ENCODE peak calls at places on chromosomes 5 and 9, in four cellular contexts. L is IMR-90, Z is H9, R is H1. E is an unnamed sample.

GRCh38 chr9:138038244-138038671 is 160.7 kb downstream of the CACNA1B start:
- DNase-seq in Z (no peak), L (no peak), R (no peak), E (no peak)

GRCh38 chr9:127179633-127180401 is 57.4 kb upstream of the ANGPTL2 start:
- DNase-seq in L (no peak), Z (peak; percentile 20), R (no peak), E (no peak)

GRCh38 chr9:110125207-110125751 is 82.7 kb downstream of the C9orf152 start:
- DNase-seq in L (peak; percentile 98), Z (peak; percentile 88), R (peak; percentile 71), E (peak; percentile 94)

GRCh38 chr5:180291943-180292831 is at the start of gene MAPK9:
- DNase-seq in Z (peak; percentile 81), L (peak; percentile 64), R (no peak), E (peak; percentile 86)

GRCh38 chr5:95484421-95484820 is 70.4 kb downstream of the SKIC3 start:
- DNase-seq in L (no peak), Z (no peak), R (no peak), E (no peak)

GRCh38 chr5:172744106-172745104 is 26.6 kb downstream of the DUSP1 start:
- DNase-seq in Z (no peak), L (no peak), R (no peak), E (no peak)

GRCh38 chr5:61001647-61002046 is 56.6 kb downstream of the NDUFAF2 start:
- DNase-seq in R (no peak), L (no peak), Z (no peak), E (no peak)

GRCh38 chr9:10268500-10269485 is 344.0 kb downstream of the PTPRD start:
- DNase-seq in L (peak; percentile 12), R (peak; percentile 5), Z (peak; percentile 68), E (peak; percentile 72)

GRCh38 chr5:112555691-112556090 is 136.6 kb upstream of the EPB41L4A start:
- DNase-seq in R (no peak), L (peak; percentile 57), Z (no peak), E (no peak)

GRCh38 chr5:74543162-74543995 is 97.1 kb downstream of the ENC1 start:
- DNase-seq in L (peak; percentile 80), Z (peak; percentile 63), R (peak; percentile 53), E (peak; percentile 97)

GRCh38 chr5:96855041-96855872 is 21.0 kb upstream of the ERAP2 start:
- DNase-seq in L (peak; percentile 84), R (no peak), Z (no peak), E (no peak)

GRCh38 chr5:172984244-172984953 is 828 bp downstream of the ATP6V0E1 start:
- DNase-seq in Z (peak; percentile 76), R (peak; percentile 38), L (peak; percentile 92), E (peak; percentile 95)

GRCh38 chr5:55896238-55896637 is 45.1 kb downstream of the IL31RA start:
- DNase-seq in Z (no peak), R (no peak), L (no peak), E (no peak)
- H3K56ac ChIP-seq in Z (no peak overlapping the region), R (no peak overlapping the region), L (no peak overlapping the region), E (no peak overlapping the region)

GRCh38 chr9:93218671-93219420 is 34.9 kb downstream of the WNK2 start:
- DNase-seq in Z (no peak), L (no peak), R (no peak), E (no peak)
- H3K18ac ChIP-seq in Z (no peak overlapping the region), L (no peak overlapping the region), R (no peak overlapping the region), E (no peak overlapping the region)

DNA sequence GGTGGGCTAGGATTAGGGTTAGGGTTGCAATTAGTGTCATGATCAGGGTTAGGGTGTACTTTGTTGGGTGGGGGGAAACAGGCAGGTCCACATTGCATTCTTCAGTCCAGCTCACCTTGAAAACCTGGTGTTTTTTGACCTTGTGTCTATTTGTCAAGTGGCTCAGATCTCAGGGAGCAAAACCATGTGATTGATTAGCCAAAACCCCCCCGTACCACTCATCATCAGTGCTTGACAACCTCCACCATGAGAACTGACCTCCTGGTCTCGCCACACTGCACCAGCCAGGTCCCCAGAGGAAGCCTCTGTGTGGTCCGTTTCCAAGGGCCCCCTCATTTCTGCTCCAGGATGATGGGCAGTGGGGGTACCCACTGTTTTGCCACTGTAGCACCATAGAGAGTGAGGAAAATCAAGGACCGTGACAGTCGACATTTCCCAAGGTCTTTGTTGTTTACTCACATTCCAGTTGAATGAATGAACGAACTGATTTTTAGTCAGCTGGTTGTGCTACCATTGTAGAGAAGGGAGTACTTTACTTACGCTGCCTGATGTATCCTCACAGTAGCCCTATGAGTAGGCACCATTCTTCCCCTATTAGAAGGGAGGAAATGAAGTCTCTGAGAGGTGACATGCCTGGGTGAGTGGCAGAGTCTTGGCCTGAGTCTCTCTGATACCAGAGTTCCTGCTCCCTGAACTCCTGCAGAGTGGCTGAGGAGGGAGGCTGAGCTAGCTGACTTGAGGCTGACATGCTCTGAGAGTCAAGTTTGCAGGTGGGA is 84.8 kb downstream of the RAD23B start:
- DNase-seq in R (no peak), L (no peak), Z (no peak), E (peak; percentile 75)
- H2BK120ac ChIP-seq in R (no peak overlapping the region), L (no peak overlapping the region), Z (no peak overlapping the region), E (no peak overlapping the region)

DNA sequence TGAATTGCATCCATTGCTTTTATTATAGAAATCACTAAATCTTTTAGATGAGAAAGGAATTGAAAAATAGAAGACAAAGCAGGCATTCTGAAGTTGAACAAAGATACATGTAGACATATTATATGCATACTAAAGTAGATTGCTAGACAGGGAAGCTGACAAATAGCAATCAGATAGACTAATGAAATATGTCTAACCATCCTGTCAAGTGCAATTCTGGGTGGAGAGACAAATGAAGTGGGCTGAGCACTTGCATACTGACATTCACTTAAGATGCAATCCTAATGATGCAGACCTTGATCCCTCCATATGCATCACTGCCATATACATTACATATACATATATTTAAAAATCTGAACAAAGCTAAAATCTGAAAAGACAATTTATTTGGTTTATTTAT is 1130.0 kb upstream of the CDH6 start:
- DNase-seq in Z (no peak), L (no peak), R (no peak), E (no peak)
- H3K56ac ChIP-seq in Z (no peak overlapping the region), L (no peak overlapping the region), R (no peak overlapping the region), E (no peak overlapping the region)

GRCh38 chr5:176794509-176794908 is 15.8 kb upstream of the UNC5A start:
- DNase-seq in R (no peak), Z (no peak), L (no peak), E (no peak)

GRCh38 chr5:176793736-176794135 is 16.6 kb upstream of the UNC5A start:
- DNase-seq in Z (no peak), L (no peak), R (no peak), E (no peak)

GRCh38 chr5:176793343-176793699 is 17.0 kb upstream of the UNC5A start:
- DNase-seq in R (no peak), Z (peak; percentile 74), L (no peak), E (no peak)

GRCh38 chr5:176790921-176791320 is 19.4 kb upstream of the UNC5A start:
- DNase-seq in L (no peak), R (no peak), Z (no peak), E (no peak)

GRCh38 chr5:176792584-176793342 is 17.6 kb upstream of the UNC5A start:
- DNase-seq in L (no peak), R (no peak), Z (no peak), E (no peak)
- H3K18ac ChIP-seq in L (no peak overlapping the region), R (no peak overlapping the region), Z (no peak overlapping the region), E (no peak overlapping the region)